ENCODE peak calls at places on chromosomes 11 and 22, in four cellular contexts. One of them, this sample, is unnamed.

GRCh38 chr11:18248561-18248960 is at the start of gene SAA2:
- DNase-seq in ELF-1: no peak
- DNase-seq in activated CD4-positive, alpha-beta T cell treated with anti-CD3 and anti-CD28 coated beads, Interleukin-2, amount 50 U/mL, for 24 hours: no peak
- DNase-seq in SK-MEL-5: no peak
- DNase-seq in this sample: no peak

GRCh38 chr11:77854838-77855237 is 33.9 kb downstream of the AAMDC start:
- DNase-seq in activated CD4-positive, alpha-beta T cell treated with anti-CD3 and anti-CD28 coated beads, Interleukin-2, amount 50 U/mL, for 24 hours: no peak
- DNase-seq in ELF-1: no peak
- DNase-seq in SK-MEL-5: no peak
- DNase-seq in this sample: no peak

GRCh38 chr11:63243533-63243932 is at the start of gene SLC22A25:
- DNase-seq in SK-MEL-5: no peak
- DNase-seq in activated CD4-positive, alpha-beta T cell treated with anti-CD3 and anti-CD28 coated beads, Interleukin-2, amount 50 U/mL, for 24 hours: no peak
- DNase-seq in ELF-1: no peak
- DNase-seq in this sample: no peak

GRCh38 chr22:22351366-22351765 is 106.8 kb downstream of the VPREB1 start:
- DNase-seq in SK-MEL-5: no peak
- DNase-seq in ELF-1: no peak
- DNase-seq in activated CD4-positive, alpha-beta T cell treated with anti-CD3 and anti-CD28 coated beads, Interleukin-2, amount 50 U/mL, for 24 hours: no peak
- DNase-seq in this sample: no peak

GRCh38 chr11:71342951-71343827 is 90.8 kb upstream of the SHANK2 start:
- DNase-seq in ELF-1: peak; percentile 71
- DNase-seq in activated CD4-positive, alpha-beta T cell treated with anti-CD3 and anti-CD28 coated beads, Interleukin-2, amount 50 U/mL, for 24 hours: no peak
- DNase-seq in SK-MEL-5: peak; percentile 89
- DNase-seq in this sample: no peak

GRCh38 chr22:38455530-38456271 is 702 bp upstream of the KCNJ4 start:
- DNase-seq in SK-MEL-5: peak; percentile 60
- DNase-seq in activated CD4-positive, alpha-beta T cell treated with anti-CD3 and anti-CD28 coated beads, Interleukin-2, amount 50 U/mL, for 24 hours: no peak
- DNase-seq in ELF-1: no peak
- DNase-seq in this sample: no peak

GRCh38 chr11:70135142-70136132 is 57.3 kb downstream of the ANO1 start:
- DNase-seq in activated CD4-positive, alpha-beta T cell treated with anti-CD3 and anti-CD28 coated beads, Interleukin-2, amount 50 U/mL, for 24 hours: no peak
- DNase-seq in ELF-1: peak; percentile 42
- DNase-seq in SK-MEL-5: no peak
- DNase-seq in this sample: no peak

GRCh38 chr11:57775474-57775873 is 13.9 kb downstream of the CTNND1 start:
- DNase-seq in SK-MEL-5: no peak
- DNase-seq in ELF-1: no peak
- DNase-seq in activated CD4-positive, alpha-beta T cell treated with anti-CD3 and anti-CD28 coated beads, Interleukin-2, amount 50 U/mL, for 24 hours: no peak
- DNase-seq in this sample: no peak